ENCODE peak calls at places on chromosomes 12 and 14, in ten cellular contexts. One of them, this sample, is unnamed.

GRCh38 chr12:91863702-91864101 is 281.9 kb downstream of the BTG1 start:
- DNase-seq in PC-3: no peak
- DNase-seq in foreskin fibroblast: no peak
- DNase-seq in AG09319: no peak
- DNase-seq in Calu3: no peak
- DNase-seq in GM06990: no peak
- DNase-seq in pancreas: no peak
- DNase-seq in D721Med: no peak
- DNase-seq in neural crest cell: no peak
- DNase-seq in astrocyte of the spinal cord: no peak
- DNase-seq in this sample: no peak

GRCh38 chr14:92540472-92541048 is 27.0 kb downstream of the RIN3 start:
- DNase-seq in astrocyte of the spinal cord: peak
- DNase-seq in D721Med: no peak
- DNase-seq in Calu3: peak
- DNase-seq in PC-3: peak
- DNase-seq in GM06990: no peak
- DNase-seq in neural crest cell: no peak
- DNase-seq in pancreas: peak
- DNase-seq in AG09319: peak
- DNase-seq in foreskin fibroblast: peak
- DNase-seq in this sample: peak

GRCh38 chr14:52790756-52791203 is 627 bp downstream of the GNPNAT1 start:
- DNase-seq in AG09319: no peak
- DNase-seq in astrocyte of the spinal cord: peak
- DNase-seq in Calu3: no peak
- DNase-seq in foreskin fibroblast: no peak
- DNase-seq in D721Med: no peak
- DNase-seq in pancreas: no peak
- DNase-seq in GM06990: no peak
- DNase-seq in PC-3: no peak
- DNase-seq in neural crest cell: no peak
- DNase-seq in this sample: no peak

GRCh38 chr14:99648385-99648784 is 3.5 kb downstream of the HHIPL1 start:
- DNase-seq in AG09319: no peak
- DNase-seq in astrocyte of the spinal cord: no peak
- DNase-seq in pancreas: no peak
- DNase-seq in foreskin fibroblast: no peak
- DNase-seq in D721Med: no peak
- DNase-seq in PC-3: no peak
- DNase-seq in neural crest cell: no peak
- DNase-seq in GM06990: no peak
- DNase-seq in Calu3: no peak
- DNase-seq in this sample: no peak

GRCh38 chr12:13864081-13864673 is 117.2 kb downstream of the GRIN2B start:
- DNase-seq in GM06990: peak
- DNase-seq in AG09319: peak
- DNase-seq in Calu3: peak
- DNase-seq in PC-3: peak
- DNase-seq in foreskin fibroblast: peak
- DNase-seq in pancreas: peak
- DNase-seq in D721Med: peak
- DNase-seq in astrocyte of the spinal cord: peak
- DNase-seq in neural crest cell: peak
- DNase-seq in this sample: peak

GRCh38 chr12:102426599-102427541 is 53.5 kb downstream of the IGF1 start:
- DNase-seq in PC-3: no peak
- DNase-seq in Calu3: no peak
- DNase-seq in neural crest cell: no peak
- DNase-seq in foreskin fibroblast: peak
- DNase-seq in GM06990: no peak
- DNase-seq in pancreas: no peak
- DNase-seq in D721Med: no peak
- DNase-seq in astrocyte of the spinal cord: peak
- DNase-seq in AG09319: peak
- DNase-seq in this sample: peak

GRCh38 chr12:103801709-103802585 is 39.1 kb downstream of the NT5DC3 start:
- DNase-seq in AG09319: no peak
- DNase-seq in astrocyte of the spinal cord: peak
- DNase-seq in PC-3: peak
- DNase-seq in neural crest cell: no peak
- DNase-seq in Calu3: no peak
- DNase-seq in foreskin fibroblast: peak
- DNase-seq in D721Med: no peak
- DNase-seq in GM06990: no peak
- DNase-seq in pancreas: no peak
- DNase-seq in this sample: peak

GRCh38 chr12:68617160-68617926 is 6.6 kb downstream of the RAP1B start:
- DNase-seq in astrocyte of the spinal cord: peak
- DNase-seq in neural crest cell: no peak
- DNase-seq in AG09319: no peak
- DNase-seq in PC-3: peak
- DNase-seq in Calu3: no peak
- DNase-seq in foreskin fibroblast: peak
- DNase-seq in D721Med: no peak
- DNase-seq in GM06990: no peak
- DNase-seq in pancreas: no peak
- DNase-seq in this sample: peak

GRCh38 chr12:92955997-92956663 is 27.0 kb upstream of the EEA1 start:
- DNase-seq in neural crest cell: no peak
- DNase-seq in foreskin fibroblast: peak
- DNase-seq in PC-3: no peak
- DNase-seq in D721Med: no peak
- DNase-seq in Calu3: no peak
- DNase-seq in astrocyte of the spinal cord: peak
- DNase-seq in pancreas: no peak
- DNase-seq in AG09319: peak
- DNase-seq in GM06990: no peak
- DNase-seq in this sample: peak

GRCh38 chr14:100476012-100476822 is 111.0 kb downstream of the BEGAIN start:
- DNase-seq in foreskin fibroblast: peak
- DNase-seq in D721Med: no peak
- DNase-seq in PC-3: peak
- DNase-seq in astrocyte of the spinal cord: peak
- DNase-seq in GM06990: no peak
- DNase-seq in pancreas: peak
- DNase-seq in Calu3: peak
- DNase-seq in AG09319: peak
- DNase-seq in neural crest cell: no peak
- DNase-seq in this sample: peak

GRCh38 chr12:67649165-67650126 is 901 bp downstream of the DYRK2 start:
- DNase-seq in foreskin fibroblast: peak
- DNase-seq in Calu3: peak
- DNase-seq in AG09319: no peak
- DNase-seq in astrocyte of the spinal cord: peak
- DNase-seq in pancreas: peak
- DNase-seq in D721Med: no peak
- DNase-seq in GM06990: peak
- DNase-seq in neural crest cell: peak
- DNase-seq in PC-3: peak
- DNase-seq in this sample: no peak

DNA sequence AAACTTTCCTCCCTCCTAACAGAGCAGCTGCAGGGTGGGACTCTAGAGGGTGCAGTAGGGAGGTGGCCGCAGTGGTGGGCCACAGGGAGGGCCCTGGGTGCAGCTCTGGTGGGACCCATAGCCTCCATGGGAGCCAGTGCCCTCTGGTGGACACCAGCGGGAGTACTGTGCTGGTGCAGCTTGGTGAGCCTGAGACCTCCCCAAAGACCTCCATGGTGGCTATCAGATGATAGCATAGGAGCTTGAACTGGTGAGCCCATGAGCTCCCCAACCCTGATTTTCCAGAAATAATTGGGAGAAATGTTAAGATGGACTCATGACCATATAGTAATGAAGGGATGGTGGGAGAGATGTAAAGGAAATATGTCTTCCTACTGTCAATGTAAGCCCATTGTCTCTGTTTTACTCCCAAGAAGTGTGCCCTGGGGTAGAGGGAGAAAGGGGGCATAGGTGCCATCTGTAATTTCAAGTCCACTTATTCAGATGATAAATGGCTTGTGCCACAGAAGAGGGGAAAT is 98.7 kb downstream of the GAS2L3 start:
- DNase-seq in D721Med: no peak
- DNase-seq in neural crest cell: peak
- DNase-seq in PC-3: peak
- DNase-seq in pancreas: peak
- DNase-seq in GM06990: peak
- DNase-seq in foreskin fibroblast: no peak
- DNase-seq in Calu3: peak
- DNase-seq in AG09319: no peak
- DNase-seq in astrocyte of the spinal cord: no peak
- DNase-seq in this sample: no peak
- TF ChIP-seq CTCF in D721Med: peak
- TF ChIP-seq CTCF in neural crest cell: peak
- TF ChIP-seq CTCF in PC-3: peak
- TF ChIP-seq CTCF in pancreas: no peak
- TF ChIP-seq CTCF in GM06990: peak
- TF ChIP-seq CTCF in foreskin fibroblast: peak
- TF ChIP-seq CTCF in Calu3: peak
- TF ChIP-seq CTCF in AG09319: peak
- TF ChIP-seq CTCF in astrocyte of the spinal cord: peak
- TF ChIP-seq CTCF in this sample: peak

GRCh38 chr12:34124608-34125007 is 102.3 kb downstream of the ALG10 start:
- DNase-seq in GM06990: no peak
- DNase-seq in AG09319: no peak
- DNase-seq in neural crest cell: no peak
- DNase-seq in pancreas: no peak
- DNase-seq in astrocyte of the spinal cord: no peak
- DNase-seq in PC-3: no peak
- DNase-seq in Calu3: no peak
- DNase-seq in D721Med: no peak
- DNase-seq in foreskin fibroblast: no peak
- DNase-seq in this sample: no peak
- TF ChIP-seq CTCF in GM06990: no peak
- TF ChIP-seq CTCF in AG09319: no peak
- TF ChIP-seq CTCF in neural crest cell: no peak
- TF ChIP-seq CTCF in pancreas: no peak
- TF ChIP-seq CTCF in astrocyte of the spinal cord: no peak
- TF ChIP-seq CTCF in PC-3: no peak
- TF ChIP-seq CTCF in Calu3: no peak
- TF ChIP-seq CTCF in D721Med: no peak
- TF ChIP-seq CTCF in foreskin fibroblast: no peak
- TF ChIP-seq CTCF in this sample: no peak

GRCh38 chr12:4580165-4580773 is 18.3 kb downstream of the DYRK4 start:
- DNase-seq in D721Med: no peak
- DNase-seq in foreskin fibroblast: no peak
- DNase-seq in Calu3: no peak
- DNase-seq in astrocyte of the spinal cord: no peak
- DNase-seq in GM06990: no peak
- DNase-seq in AG09319: no peak
- DNase-seq in pancreas: no peak
- DNase-seq in PC-3: no peak
- DNase-seq in neural crest cell: no peak
- DNase-seq in this sample: no peak

GRCh38 chr12:4584281-4584680 is 22.3 kb downstream of the DYRK4 start:
- DNase-seq in D721Med: no peak
- DNase-seq in Calu3: no peak
- DNase-seq in AG09319: no peak
- DNase-seq in neural crest cell: no peak
- DNase-seq in PC-3: no peak
- DNase-seq in astrocyte of the spinal cord: no peak
- DNase-seq in pancreas: no peak
- DNase-seq in foreskin fibroblast: no peak
- DNase-seq in GM06990: no peak
- DNase-seq in this sample: no peak

GRCh38 chr12:4584896-4585295 is 22.9 kb downstream of the DYRK4 start:
- DNase-seq in astrocyte of the spinal cord: no peak
- DNase-seq in AG09319: no peak
- DNase-seq in pancreas: no peak
- DNase-seq in neural crest cell: no peak
- DNase-seq in foreskin fibroblast: no peak
- DNase-seq in GM06990: no peak
- DNase-seq in D721Med: no peak
- DNase-seq in PC-3: no peak
- DNase-seq in Calu3: no peak
- DNase-seq in this sample: no peak

DNA sequence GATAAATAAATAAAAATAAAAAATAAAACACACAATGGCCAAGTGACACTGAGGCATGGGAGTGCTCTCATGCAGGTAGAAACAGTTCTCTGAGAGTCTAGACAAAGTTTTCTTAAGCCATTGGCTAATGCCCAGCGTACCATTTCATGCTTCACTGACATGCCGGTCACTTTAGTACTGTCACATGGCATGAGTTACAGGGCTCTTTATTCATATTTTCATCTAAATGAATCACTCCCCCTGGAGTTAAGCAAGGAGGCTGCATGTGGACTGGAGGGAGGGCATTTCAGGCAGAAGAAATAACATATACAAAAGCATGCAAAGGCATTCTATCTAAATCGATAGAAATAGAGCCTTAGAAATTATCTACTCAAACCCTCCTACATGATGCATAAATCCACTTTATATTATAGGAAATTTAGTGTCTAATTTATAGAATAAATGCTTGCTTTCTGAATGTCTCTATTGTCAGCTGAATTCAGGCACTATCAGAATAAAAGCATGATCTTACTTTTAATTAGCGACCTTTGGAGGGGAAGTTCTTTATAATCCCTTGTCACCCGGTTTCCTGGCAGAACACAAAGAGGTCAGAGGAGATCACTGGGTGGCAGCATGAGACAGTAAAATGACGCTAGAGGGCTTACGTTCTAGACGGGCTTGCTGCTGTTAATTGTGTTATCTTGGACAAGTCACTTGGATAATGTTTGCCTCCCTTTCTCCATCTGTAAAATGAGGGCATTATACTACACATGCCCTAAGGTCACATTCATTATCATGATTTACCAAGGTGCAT is 17.5 kb downstream of the DYRK4 start:
- DNase-seq in astrocyte of the spinal cord: no peak
- DNase-seq in Calu3: peak
- DNase-seq in neural crest cell: no peak
- DNase-seq in pancreas: no peak
- DNase-seq in foreskin fibroblast: peak
- DNase-seq in AG09319: no peak
- DNase-seq in GM06990: no peak
- DNase-seq in D721Med: no peak
- DNase-seq in PC-3: peak
- DNase-seq in this sample: no peak
- TF ChIP-seq CTCF in astrocyte of the spinal cord: peak
- TF ChIP-seq CTCF in Calu3: no peak
- TF ChIP-seq CTCF in neural crest cell: peak
- TF ChIP-seq CTCF in pancreas: no peak
- TF ChIP-seq CTCF in foreskin fibroblast: no peak
- TF ChIP-seq CTCF in AG09319: no peak
- TF ChIP-seq CTCF in GM06990: peak
- TF ChIP-seq CTCF in D721Med: peak
- TF ChIP-seq CTCF in PC-3: no peak
- TF ChIP-seq CTCF in this sample: peak

DNA sequence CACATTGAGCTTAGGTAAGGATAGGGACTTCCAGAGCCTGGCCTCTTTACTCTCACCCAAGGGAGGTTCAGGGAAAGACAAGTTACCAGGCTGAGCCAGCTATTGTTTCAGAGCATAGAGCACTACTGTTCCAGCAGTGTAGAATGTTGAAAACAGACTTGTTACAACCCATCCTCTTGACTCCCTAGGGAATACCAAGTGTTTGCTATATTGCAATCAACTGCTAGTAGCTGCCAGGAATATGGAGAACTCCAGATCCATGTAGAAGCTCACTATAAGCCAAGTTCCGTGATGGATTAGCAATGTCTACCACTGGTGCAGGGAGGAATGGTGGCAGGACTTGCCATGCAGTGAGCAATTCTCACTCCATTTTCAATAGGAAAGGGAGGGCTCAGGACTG is 199.8 kb upstream of the RBM19 start:
- DNase-seq in astrocyte of the spinal cord: no peak
- DNase-seq in GM06990: no peak
- DNase-seq in pancreas: no peak
- DNase-seq in PC-3: no peak
- DNase-seq in foreskin fibroblast: peak
- DNase-seq in D721Med: no peak
- DNase-seq in AG09319: no peak
- DNase-seq in Calu3: no peak
- DNase-seq in neural crest cell: no peak
- DNase-seq in this sample: peak
- TF ChIP-seq CTCF in astrocyte of the spinal cord: no peak
- TF ChIP-seq CTCF in GM06990: no peak
- TF ChIP-seq CTCF in pancreas: no peak
- TF ChIP-seq CTCF in PC-3: no peak
- TF ChIP-seq CTCF in foreskin fibroblast: no peak
- TF ChIP-seq CTCF in D721Med: no peak
- TF ChIP-seq CTCF in AG09319: no peak
- TF ChIP-seq CTCF in Calu3: no peak
- TF ChIP-seq CTCF in neural crest cell: no peak
- TF ChIP-seq CTCF in this sample: no peak